ENCODE peak calls at places on chromosomes 2 and 18, in five cellular contexts. F is ovary, G is gastrocnemius medialis, P is Peyer's patch, B is H9. L is an unnamed sample.

GRCh38 chr18:39835303-39836030 is 2119.6 kb upstream of the PIK3C3 start:
- DNase-seq in F (no peak), G (no peak), P (no peak), B (no peak), L (no peak)

GRCh38 chr2:42859801-42860200 is 67.4 kb upstream of the HAAO start:
- DNase-seq in F (no peak), G (no peak), P (no peak), B (no peak), L (no peak)

GRCh38 chr2:222805591-222806304 is 55.1 kb upstream of the ACSL3 start:
- DNase-seq in F (no peak), G (peak; percentile 16), P (no peak), B (no peak), L (peak; percentile 11)

GRCh38 chr18:78627546-78628315 is 351.9 kb upstream of the SALL3 start:
- DNase-seq in F (no peak), G (no peak), P (no peak), B (no peak), L (no peak)

GRCh38 chr2:129936334-129936934 is 43.0 kb upstream of the RAB6C start:
- DNase-seq in F (no peak), G (no peak), P (no peak), B (peak; percentile 55), L (no peak)

GRCh38 chr2:233915133-233915532 is 2.0 kb upstream of the TRPM8 start:
- DNase-seq in F (no peak), G (no peak), P (no peak), B (no peak), L (no peak)

GRCh38 chr2:121359937-121360565 is 75.0 kb upstream of the TFCP2L1 start:
- DNase-seq in F (no peak), G (peak; percentile 49), P (no peak), B (no peak), L (no peak)

GRCh38 chr2:137969418-137969765 is 5.1 kb downstream of the HNMT start:
- DNase-seq in F (no peak), G (no peak), P (no peak), B (no peak), L (no peak)

GRCh38 chr2:211141646-211142045 is 585.2 kb downstream of the CPS1 start:
- DNase-seq in F (no peak), G (no peak), P (no peak), B (no peak), L (no peak)

GRCh38 chr2:48626047-48626446 is 8.4 kb downstream of the GTF2A1L start:
- DNase-seq in F (no peak), G (no peak), P (no peak), B (no peak), L (no peak)

GRCh38 chr2:50225021-50225928 is 806.7 kb downstream of the NRXN1 start:
- DNase-seq in F (no peak), G (no peak), P (no peak), B (peak; percentile 79), L (no peak)

GRCh38 chr2:47558116-47559078 is 155.4 kb downstream of the MSH2 start:
- DNase-seq in F (no peak), G (no peak), P (no peak), B (no peak), L (no peak)

GRCh38 chr2:63827749-63828148 is 13.9 kb upstream of the UGP2 start:
- DNase-seq in F (no peak), G (no peak), P (no peak), B (no peak), L (no peak)

GRCh38 chr2:48707466-48707865 is 48.1 kb downstream of the LHCGR start:
- DNase-seq in F (no peak), G (no peak), P (no peak), B (no peak), L (no peak)

GRCh38 chr2:184338776-184339175 is 259.6 kb upstream of the ZNF804A start:
- DNase-seq in F (no peak), G (no peak), P (no peak), B (no peak), L (no peak)

GRCh38 chr2:109332880-109333279 is 203.9 kb downstream of the SH3RF3 start:
- DNase-seq in F (no peak), G (no peak), P (no peak), B (no peak), L (no peak)

GRCh38 chr2:109331864-109332848 is 203.2 kb downstream of the SH3RF3 start:
- DNase-seq in F (no peak), G (peak; percentile 63), P (peak; percentile 48), B (peak; percentile 60), L (peak; percentile 93)

GRCh38 chr2:109335586-109336266 is 206.7 kb downstream of the SH3RF3 start:
- DNase-seq in F (no peak), G (no peak), P (no peak), B (no peak), L (no peak)

GRCh38 chr2:109331081-109331480 is 202.1 kb downstream of the SH3RF3 start:
- DNase-seq in F (no peak), G (no peak), P (no peak), B (no peak), L (no peak)

DNA sequence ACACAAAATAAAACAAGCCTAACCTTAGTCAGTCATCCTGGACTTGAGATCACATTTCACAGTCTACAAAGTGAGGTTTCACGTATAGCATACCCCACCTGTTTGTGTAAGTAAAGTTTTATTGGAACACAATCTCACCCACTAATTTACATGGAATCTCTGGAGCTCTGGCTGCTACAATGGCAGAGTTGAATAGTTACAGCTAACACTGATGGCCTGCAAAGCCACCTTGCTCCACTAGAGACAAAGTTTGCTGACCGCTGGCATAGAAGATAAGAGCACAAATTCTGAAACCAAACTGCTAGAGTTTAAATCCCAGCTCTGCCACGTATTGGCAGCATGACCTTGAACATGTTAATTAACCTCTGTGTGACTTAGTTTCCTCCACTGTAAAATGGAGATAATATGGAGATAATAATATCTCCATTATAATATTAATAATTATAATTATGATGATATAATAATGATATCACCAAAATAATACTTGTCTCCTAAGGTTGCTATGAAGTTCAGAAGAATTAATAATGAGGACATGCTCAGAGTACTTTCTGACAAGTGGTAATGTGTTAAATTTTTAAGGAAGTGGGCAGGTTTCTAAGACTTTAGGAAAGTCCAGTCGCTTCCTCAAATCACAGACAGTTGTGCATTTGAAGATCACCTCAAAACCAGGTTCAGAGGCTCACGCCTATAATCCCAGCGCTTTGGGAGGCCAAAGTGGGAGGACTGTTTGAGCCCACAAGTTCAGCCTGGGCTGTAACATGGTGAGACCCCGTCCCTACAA is 204.6 kb downstream of the SH3RF3 start:
- DNase-seq in F (no peak), G (no peak), P (no peak), B (no peak), L (no peak)
- TF ChIP-seq CTCF in F (no peak), G (no peak), P (no peak), B (peak; percentile 54), L (peak; percentile 31)

DNA sequence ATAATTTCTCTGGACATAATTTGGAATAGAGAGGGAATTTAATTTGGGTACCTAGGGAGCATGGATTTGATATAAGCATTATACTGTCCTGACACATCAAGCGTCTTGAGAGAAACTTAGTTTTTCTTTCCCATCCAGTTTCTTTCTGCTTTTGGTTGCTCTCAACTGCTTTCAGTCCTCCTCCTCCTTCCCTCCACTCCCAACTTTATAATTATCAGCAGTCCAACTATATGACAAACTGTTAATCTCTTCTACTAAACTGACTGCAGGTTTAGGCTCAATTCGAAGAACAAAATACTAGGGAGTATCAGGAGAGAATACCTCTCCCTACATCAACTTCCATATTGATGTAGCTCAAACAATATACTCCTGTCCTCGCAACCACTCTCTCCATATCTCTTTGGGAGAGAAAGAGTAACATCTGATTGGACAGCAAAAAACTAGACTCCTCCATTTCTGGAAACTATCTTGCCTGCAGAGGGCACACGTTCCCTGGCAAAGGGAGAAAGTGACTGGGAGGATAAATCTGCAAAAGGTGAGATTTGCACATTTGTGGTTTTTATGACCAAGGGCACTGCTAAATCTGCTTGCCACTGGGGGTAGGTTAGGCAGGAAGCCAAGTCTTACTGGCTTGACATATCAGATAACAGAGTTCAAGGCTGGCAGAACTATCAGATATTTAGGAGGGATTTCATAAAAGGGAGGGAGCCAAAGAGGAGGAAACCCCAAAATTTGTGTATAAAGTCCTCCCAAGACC is 40.1 kb downstream of the ICA1L start:
- DNase-seq in F (peak; percentile 34), G (no peak), P (no peak), B (peak; percentile 52), L (no peak)
- TF ChIP-seq CTCF in F (no peak), G (peak; percentile 27), P (peak; percentile 48), B (peak; percentile 73), L (peak; percentile 76)

GRCh38 chr2:28364611-28365010 is 28.0 kb upstream of the FOSL2 start:
- DNase-seq in F (no peak), G (no peak), P (no peak), B (no peak), L (no peak)
- TF ChIP-seq CTCF in F (no peak), G (no peak), P (no peak), B (no peak), L (no peak)

DNA sequence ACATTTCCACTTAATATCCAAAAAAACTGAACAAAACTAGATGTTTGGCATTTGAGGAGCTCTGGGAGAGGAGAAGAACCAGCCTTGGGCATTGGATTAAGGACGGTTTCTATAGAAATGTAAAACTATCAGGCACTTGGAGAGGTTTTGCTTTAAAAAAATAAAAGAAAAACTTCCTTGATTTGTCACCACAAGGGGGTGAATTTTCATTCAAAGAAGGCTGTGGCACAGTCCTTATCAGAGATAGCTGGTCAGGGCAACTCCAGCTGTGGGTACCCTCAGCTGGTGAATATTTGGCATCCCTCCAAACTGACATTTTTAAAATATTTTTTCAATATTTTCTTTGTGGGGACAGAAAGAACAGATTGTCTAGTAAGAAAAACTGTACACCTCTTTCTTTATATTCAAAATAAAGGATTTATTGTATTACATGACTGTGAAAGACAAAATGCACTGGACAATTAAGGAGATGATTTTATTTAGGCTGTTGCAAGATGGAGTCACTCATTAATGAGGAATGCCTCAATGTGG is 46.1 kb upstream of the TBC1D8 start:
- DNase-seq in F (no peak), G (no peak), P (no peak), B (no peak), L (no peak)
- TF ChIP-seq CTCF in F (no peak), G (no peak), P (peak; percentile 19), B (peak; percentile 35), L (peak; percentile 44)

GRCh38 chr18:31646332-31646822 is 38.0 kb downstream of the B4GALT6 start:
- DNase-seq in F (no peak), G (no peak), P (no peak), B (no peak), L (no peak)
- TF ChIP-seq CTCF in F (no peak), G (no peak), P (no peak), B (no peak), L (no peak)